ENCODE peak calls at places on chromosomes 13 and 19, in six cellular contexts. U, D, G, P, H and B are unnamed samples.

GRCh38 chr19:47369923-47370625 is 21.0 kb downstream of the DHX34 start:
- DNase-seq in U (no peak), D (peak; percentile 81), G (no peak), P (no peak), H (no peak), B (peak; percentile 27)

GRCh38 chr13:40063278-40063698 is 407.8 kb downstream of the COG6 start:
- DNase-seq in U (no peak), D (peak; percentile 8), G (no peak), P (no peak), H (no peak), B (no peak)

GRCh38 chr13:99995104-99995502 is 13.5 kb downstream of the ZIC2 start:
- DNase-seq in U (no peak), D (no peak), G (no peak), P (no peak), H (peak; percentile 2), B (no peak)

GRCh38 chr13:112897956-112898785 is 70.8 kb upstream of the MCF2L start:
- DNase-seq in U (no peak), D (no peak), G (no peak), P (no peak), H (no peak), B (no peak)

GRCh38 chr13:72218966-72219365 is 352.0 kb upstream of the DACH1 start:
- DNase-seq in U (no peak), D (no peak), G (no peak), P (no peak), H (no peak), B (no peak)

GRCh38 chr13:100423375-100423774 is 165.2 kb downstream of the GGACT start:
- DNase-seq in U (no peak), D (peak; percentile 47), G (no peak), P (no peak), H (no peak), B (peak; percentile 65)

GRCh38 chr13:18959229-18959628 is 222.4 kb downstream of the TUBA3C start:
- DNase-seq in U (no peak), D (no peak), G (no peak), P (no peak), H (no peak), B (no peak)

GRCh38 chr13:114135731-114136171 is 3.3 kb upstream of the RASA3 start:
- DNase-seq in U (no peak), D (no peak), G (no peak), P (no peak), H (no peak), B (no peak)

GRCh38 chr19:44356383-44357111 is at the start of gene ZNF112:
- DNase-seq in U (peak; percentile 93), D (peak; percentile 95), G (peak; percentile 96), P (no peak), H (peak; percentile 1), B (peak; percentile 93)

GRCh38 chr13:44007451-44007850 is 127.7 kb downstream of the LACC1 start:
- DNase-seq in U (no peak), D (no peak), G (peak; percentile 49), P (no peak), H (no peak), B (no peak)